ENCODE peak calls at places on chromosomes 11 and 22, in ten cellular contexts. T is HFF-Myc; E is T-helper 1 cell; J is cardiac fibroblast; O is choroid plexus epithelial cell; M is NCI-H510A; W is stimulated activated CD8-positive, alpha-beta memory T cell treated with anti-CD3 and anti-CD28 coated beads, Interleukin-7, amount 100 ng/mL, for 1 hour; P is transverse colon; G is head of caudate nucleus; L is fibroblast of lung. V is an unnamed sample.

GRCh38 chr11:69642549-69642912 is 1.6 kb downstream of the CCND1 start:
- DNase-seq in T (no peak), E (no peak), M (no peak), G (peak), L (no peak), W (peak), O (no peak), J (no peak), P (peak), V (no peak)

GRCh38 chr22:48943567-48944432 is 883.9 kb downstream of the BRD1 start:
- DNase-seq in J (no peak), P (peak), E (no peak), W (no peak), L (no peak), O (no peak), T (no peak), G (peak), M (no peak), V (no peak)

GRCh38 chr22:50302041-50302541 is 5.4 kb downstream of the PLXNB2 start:
- DNase-seq in G (no peak), T (no peak), E (no peak), M (no peak), P (peak), J (peak), W (no peak), L (no peak), O (no peak), V (no peak)

GRCh38 chr11:1234054-1234720 is 11.3 kb downstream of the MUC5B start:
- DNase-seq in M (no peak), L (no peak), G (no peak), P (peak), J (no peak), W (no peak), E (no peak), T (no peak), O (no peak), V (no peak)

GRCh38 chr22:39721456-39722325 is 151.1 kb downstream of the CACNA1I start:
- DNase-seq in M (no peak), J (no peak), P (no peak), G (no peak), L (no peak), E (no peak), O (no peak), T (no peak), W (no peak), V (no peak)

GRCh38 chr22:32336185-32336603 is 21.5 kb upstream of the RFPL3 start:
- DNase-seq in E (no peak), W (no peak), O (no peak), L (peak), J (no peak), P (no peak), T (no peak), G (no peak), M (no peak), V (no peak)

GRCh38 chr22:24006914-24007214 is 1.6 kb upstream of the GSTT4 start:
- DNase-seq in M (no peak), O (no peak), E (no peak), J (no peak), G (no peak), L (no peak), W (no peak), P (no peak), T (no peak), V (no peak)

GRCh38 chr22:42069801-42070516 is 653 bp downstream of the NAGA start:
- DNase-seq in T (no peak), O (no peak), E (no peak), P (no peak), G (no peak), J (no peak), M (no peak), L (no peak), W (no peak), V (peak)

GRCh38 chr11:77278595-77279506 is 22.6 kb downstream of the GDPD4 start:
- DNase-seq in G (no peak), P (no peak), J (no peak), O (peak), W (no peak), M (no peak), L (peak), E (no peak), T (no peak), V (no peak)

GRCh38 chr11:116376547-116376946 is 396.2 kb downstream of the BUD13 start:
- DNase-seq in L (no peak), O (no peak), M (peak), T (no peak), P (no peak), E (no peak), W (no peak), G (no peak), J (no peak), V (no peak)

GRCh38 chr11:92340839-92341238 is 116.2 kb downstream of the FAT3 start:
- DNase-seq in E (no peak), G (no peak), W (no peak), J (peak), M (no peak), T (peak), P (peak), L (no peak), O (peak), V (no peak)

GRCh38 chr11:124183045-124183444 is at the start of gene OR10D3:
- DNase-seq in W (no peak), T (no peak), O (no peak), P (no peak), J (no peak), M (no peak), G (no peak), E (no peak), L (no peak), V (no peak)

GRCh38 chr11:68106165-68106940 is 14.8 kb downstream of the CHKA start:
- DNase-seq in W (no peak), T (no peak), G (no peak), E (no peak), L (peak), J (peak), P (peak), O (no peak), M (no peak), V (no peak)

GRCh38 chr11:79471071-79471470 is 30.2 kb upstream of the TENM4 start:
- DNase-seq in O (no peak), W (no peak), T (no peak), P (no peak), L (no peak), M (no peak), G (no peak), J (no peak), E (no peak), V (no peak)

GRCh38 chr11:43868852-43869567 is 11.6 kb upstream of the ALKBH3 start:
- DNase-seq in P (no peak), G (no peak), O (peak), L (peak), T (no peak), W (no peak), J (peak), E (no peak), M (no peak), V (peak)

GRCh38 chr11:7651700-7652099 is 21.6 kb downstream of the CYB5R2 start:
- DNase-seq in O (no peak), T (no peak), E (no peak), M (no peak), G (peak), J (no peak), L (no peak), W (no peak), P (no peak), V (no peak)

GRCh38 chr11:43516316-43516820 is 157.6 kb downstream of the TTC17 start:
- DNase-seq in L (no peak), E (no peak), M (no peak), P (no peak), J (no peak), O (no peak), T (no peak), W (no peak), G (no peak), V (no peak)

GRCh38 chr22:30685178-30685577 is 9.5 kb upstream of the OSBP2 start:
- DNase-seq in T (no peak), W (no peak), P (peak), E (no peak), G (no peak), J (no peak), O (no peak), M (no peak), L (no peak), V (no peak)

GRCh38 chr11:1501421-1502167 is 15.0 kb upstream of the MOB2 start:
- DNase-seq in L (no peak), T (no peak), P (no peak), O (no peak), M (no peak), E (no peak), J (no peak), G (no peak), W (no peak), V (no peak)

GRCh38 chr11:46120711-46121327 is 435 bp downstream of the PHF21A start:
- DNase-seq in T (peak), E (no peak), O (peak), J (peak), G (peak), W (no peak), P (peak), M (no peak), L (peak), V (no peak)

GRCh38 chr22:43163241-43163795 is 12.0 kb downstream of the TSPO start:
- DNase-seq in O (no peak), E (no peak), M (no peak), P (no peak), W (no peak), L (no peak), J (no peak), G (no peak), T (no peak), V (no peak)

GRCh38 chr11:561148-562003 is 606 bp downstream of the RASSF7 start:
- DNase-seq in M (no peak), G (no peak), P (peak), T (no peak), J (no peak), O (no peak), L (peak), E (no peak), W (no peak), V (no peak)

GRCh38 chr22:31613286-31613903 is 48.6 kb downstream of the PISD start:
- DNase-seq in P (no peak), M (no peak), T (no peak), O (no peak), E (no peak), G (no peak), J (no peak), W (no peak), L (no peak), V (no peak)

GRCh38 chr11:62601114-62601363 is 626 bp downstream of the MTA2 start:
- DNase-seq in T (no peak), G (no peak), J (no peak), P (peak), O (peak), M (peak), L (no peak), W (no peak), E (peak), V (no peak)

GRCh38 chr11:119155733-119156492 is 7.1 kb downstream of the ABCG4 start:
- DNase-seq in M (no peak), O (no peak), L (no peak), G (no peak), T (no peak), P (peak), J (no peak), W (no peak), E (no peak), V (no peak)

GRCh38 chr22:17366830-17367229 is 2.4 kb upstream of the CECR2 start:
- DNase-seq in J (peak), O (peak), P (peak), M (no peak), L (no peak), T (no peak), G (peak), W (peak), E (no peak), V (peak)

GRCh38 chr11:119421941-119422504 is 949 bp downstream of the THY1 start:
- DNase-seq in G (peak), E (no peak), L (peak), M (no peak), O (no peak), T (no peak), J (peak), P (no peak), W (no peak), V (no peak)

GRCh38 chr11:1707751-1708150 is 10.8 kb downstream of the KRTAP5-6 start:
- DNase-seq in G (no peak), W (no peak), M (no peak), E (no peak), L (no peak), O (no peak), P (no peak), J (peak), T (no peak), V (no peak)

GRCh38 chr11:72703281-72704008 is 29.2 kb upstream of the PDE2A start:
- DNase-seq in G (no peak), E (no peak), L (peak), W (no peak), T (peak), P (no peak), M (no peak), O (peak), J (peak), V (no peak)

GRCh38 chr22:35348703-35349102 is 32.2 kb upstream of the HMOX1 start:
- DNase-seq in O (no peak), W (no peak), L (no peak), P (no peak), E (no peak), G (no peak), J (no peak), M (no peak), T (no peak), V (no peak)

GRCh38 chr11:69106124-69106811 is 49.5 kb upstream of the SMIM38 start:
- DNase-seq in T (no peak), J (no peak), O (no peak), M (no peak), P (no peak), W (no peak), L (no peak), G (no peak), E (no peak), V (no peak)